ENCODE peak calls at places on chromosomes 16 and 17, in five cellular contexts. D is GM23338; R is stimulated activated CD4-positive, alpha-beta T cell treated with anti-CD3 and anti-CD28 coated beads, Interleukin-2, amount 100 ng/mL, for 48 hours; W is GM12891; N is mesendoderm. H is an unnamed sample.

GRCh38 chr16:19130852-19131808 is 17.4 kb downstream of the ITPRIPL2 start:
- DNase-seq in D (peak), R (no peak), W (no peak), N (peak), H (no peak)

GRCh38 chr16:57862698-57863433 is 60.6 kb upstream of the KIFC3 start:
- DNase-seq in D (peak), R (no peak), W (no peak), N (peak), H (peak)

GRCh38 chr17:42843358-42843934 is 934 bp upstream of the AOC2 start:
- DNase-seq in D (peak), R (no peak), W (no peak), N (peak), H (no peak)

GRCh38 chr17:44200478-44201155 is 933 bp upstream of the ATXN7L3 start:
- DNase-seq in D (peak), R (no peak), W (no peak), N (peak), H (no peak)

GRCh38 chr16:84710686-84711085 is 10.9 kb downstream of the USP10 start:
- DNase-seq in D (no peak), R (no peak), W (no peak), N (no peak), H (no peak)

GRCh38 chr17:4316648-4317047 is 49.8 kb downstream of the UBE2G1 start:
- DNase-seq in D (no peak), R (no peak), W (no peak), N (no peak), H (no peak)

GRCh38 chr16:49636608-49637007 is 219.3 kb downstream of the ZNF423 start:
- DNase-seq in D (no peak), R (no peak), W (no peak), N (no peak), H (no peak)

GRCh38 chr17:66678061-66678460 is 156.9 kb upstream of the CACNG5 start:
- DNase-seq in D (no peak), R (no peak), W (no peak), N (no peak), H (peak)

GRCh38 chr16:381788-382717 is at the start of gene PGAP6:
- DNase-seq in D (peak), R (peak), W (peak), N (no peak), H (no peak)

GRCh38 chr16:81790772-81791171 is 11.7 kb downstream of the PLCG2 start:
- DNase-seq in D (no peak), R (no peak), W (no peak), N (no peak), H (no peak)

GRCh38 chr17:61452301-61453290 is at the start of gene TBX4:
- DNase-seq in D (peak), R (no peak), W (no peak), N (no peak), H (peak)

GRCh38 chr16:87945351-87946042 is 5.7 kb upstream of the BANP start:
- DNase-seq in D (peak), R (no peak), W (no peak), N (peak), H (peak)

GRCh38 chr17:72514888-72515287 is 394.1 kb downstream of the SOX9 start:
- DNase-seq in D (no peak), R (no peak), W (no peak), N (no peak), H (no peak)

GRCh38 chr17:72510454-72511016 is 389.7 kb downstream of the SOX9 start:
- DNase-seq in D (no peak), R (no peak), W (no peak), N (no peak), H (no peak)

GRCh38 chr16:50146479-50147435 is 6.3 kb upstream of the TENT4B start:
- DNase-seq in D (no peak), R (no peak), W (no peak), N (no peak), H (no peak)

GRCh38 chr17:9307313-9307998 is 268.2 kb downstream of the STX8 start:
- DNase-seq in D (no peak), R (no peak), W (no peak), N (peak), H (no peak)

GRCh38 chr17:82396601-82397435 is 21.3 kb upstream of the HEXD start:
- DNase-seq in D (no peak), R (no peak), W (no peak), N (no peak), H (no peak)

GRCh38 chr16:46650224-46650623 is 29.0 kb upstream of the SHCBP1 start:
- DNase-seq in D (no peak), R (no peak), W (no peak), N (peak), H (no peak)

GRCh38 chr17:5203178-5203907 is 11.7 kb upstream of the ZNF594 start:
- DNase-seq in D (no peak), R (no peak), W (no peak), N (no peak), H (no peak)

GRCh38 chr17:5042152-5043022 is 7.2 kb upstream of the SLC52A1 start:
- DNase-seq in D (no peak), R (no peak), W (no peak), N (no peak), H (no peak)